ENCODE peak calls at places on chromosomes 13 and 19, in eight cellular contexts. One of them, this sample, is unnamed.

GRCh38 chr13:75365724-75366173 is 116.2 kb downstream of the TBC1D4 start:
- DNase-seq in HCT116: peak
- DNase-seq in H1: no peak
- DNase-seq in SK-N-MC: no peak
- DNase-seq in GM12878: peak
- DNase-seq in endothelial cell of umbilical vein: peak
- DNase-seq in K562: peak
- DNase-seq in HepG2: no peak
- DNase-seq in this sample: peak

GRCh38 chr13:36332986-36333385 is 13.2 kb downstream of the SPART start:
- DNase-seq in HCT116: no peak
- DNase-seq in H1: no peak
- DNase-seq in SK-N-MC: no peak
- DNase-seq in GM12878: no peak
- DNase-seq in endothelial cell of umbilical vein: peak
- DNase-seq in K562: no peak
- DNase-seq in HepG2: no peak
- DNase-seq in this sample: no peak

GRCh38 chr19:10107817-10108367 is 1.7 kb downstream of the PPAN start:
- DNase-seq in HCT116: no peak
- DNase-seq in H1: no peak
- DNase-seq in SK-N-MC: no peak
- DNase-seq in GM12878: no peak
- DNase-seq in endothelial cell of umbilical vein: no peak
- DNase-seq in K562: no peak
- DNase-seq in HepG2: no peak
- DNase-seq in this sample: no peak

GRCh38 chr19:50204811-50205675 is 1.6 kb downstream of the MYH14 start:
- DNase-seq in HCT116: peak
- DNase-seq in H1: peak
- DNase-seq in SK-N-MC: no peak
- DNase-seq in GM12878: no peak
- DNase-seq in endothelial cell of umbilical vein: no peak
- DNase-seq in K562: no peak
- DNase-seq in HepG2: peak
- DNase-seq in this sample: peak

GRCh38 chr13:34465423-34465922 is 476.6 kb upstream of the NBEA start:
- DNase-seq in HCT116: no peak
- DNase-seq in H1: no peak
- DNase-seq in SK-N-MC: no peak
- DNase-seq in GM12878: no peak
- DNase-seq in endothelial cell of umbilical vein: no peak
- DNase-seq in K562: no peak
- DNase-seq in HepG2: no peak
- DNase-seq in this sample: no peak

GRCh38 chr13:100356889-100357288 is 231.7 kb downstream of the GGACT start:
- DNase-seq in HCT116: no peak
- DNase-seq in H1: no peak
- DNase-seq in SK-N-MC: no peak
- DNase-seq in GM12878: no peak
- DNase-seq in endothelial cell of umbilical vein: no peak
- DNase-seq in K562: no peak
- DNase-seq in HepG2: no peak
- DNase-seq in this sample: no peak

GRCh38 chr19:33375156-33375744 is 1.7 kb downstream of the CEBPG start:
- DNase-seq in HCT116: no peak
- DNase-seq in H1: no peak
- DNase-seq in SK-N-MC: no peak
- DNase-seq in GM12878: no peak
- DNase-seq in endothelial cell of umbilical vein: no peak
- DNase-seq in K562: no peak
- DNase-seq in HepG2: no peak
- DNase-seq in this sample: no peak

GRCh38 chr13:112616586-112617381 is 28.8 kb upstream of the TUBGCP3 start:
- DNase-seq in HCT116: peak
- DNase-seq in H1: no peak
- DNase-seq in SK-N-MC: peak
- DNase-seq in GM12878: no peak
- DNase-seq in endothelial cell of umbilical vein: peak
- DNase-seq in K562: peak
- DNase-seq in HepG2: peak
- DNase-seq in this sample: peak

GRCh38 chr13:22562116-22562515 is 618.7 kb upstream of the SGCG start:
- DNase-seq in HCT116: no peak
- DNase-seq in H1: no peak
- DNase-seq in SK-N-MC: no peak
- DNase-seq in GM12878: no peak
- DNase-seq in endothelial cell of umbilical vein: no peak
- DNase-seq in K562: no peak
- DNase-seq in HepG2: no peak
- DNase-seq in this sample: no peak

GRCh38 chr13:39952244-39953233 is 297.1 kb downstream of the COG6 start:
- DNase-seq in HCT116: no peak
- DNase-seq in H1: no peak
- DNase-seq in SK-N-MC: peak
- DNase-seq in GM12878: no peak
- DNase-seq in endothelial cell of umbilical vein: peak
- DNase-seq in K562: no peak
- DNase-seq in HepG2: no peak
- DNase-seq in this sample: peak

GRCh38 chr19:19078801-19079200 is 15.0 kb downstream of the SLC25A42 start:
- DNase-seq in HCT116: no peak
- DNase-seq in H1: no peak
- DNase-seq in SK-N-MC: no peak
- DNase-seq in GM12878: no peak
- DNase-seq in endothelial cell of umbilical vein: no peak
- DNase-seq in K562: no peak
- DNase-seq in HepG2: no peak
- DNase-seq in this sample: no peak

GRCh38 chr19:46480409-46480808 is 9.0 kb upstream of the PNMA8A start:
- DNase-seq in HCT116: no peak
- DNase-seq in H1: no peak
- DNase-seq in SK-N-MC: no peak
- DNase-seq in GM12878: no peak
- DNase-seq in endothelial cell of umbilical vein: peak
- DNase-seq in K562: no peak
- DNase-seq in HepG2: no peak
- DNase-seq in this sample: peak

GRCh38 chr13:97344250-97345175 is 89.5 kb upstream of the RAP2A start:
- DNase-seq in HCT116: peak
- DNase-seq in H1: no peak
- DNase-seq in SK-N-MC: no peak
- DNase-seq in GM12878: no peak
- DNase-seq in endothelial cell of umbilical vein: peak
- DNase-seq in K562: peak
- DNase-seq in HepG2: peak
- DNase-seq in this sample: peak

GRCh38 chr13:20870829-20871228 is 31.7 kb downstream of the XPO4 start:
- DNase-seq in HCT116: no peak
- DNase-seq in H1: no peak
- DNase-seq in SK-N-MC: no peak
- DNase-seq in GM12878: no peak
- DNase-seq in endothelial cell of umbilical vein: no peak
- DNase-seq in K562: no peak
- DNase-seq in HepG2: no peak
- DNase-seq in this sample: no peak

GRCh38 chr13:30718661-30719520 is 16.5 kb upstream of the ALOX5AP start:
- DNase-seq in HCT116: peak
- DNase-seq in H1: no peak
- DNase-seq in SK-N-MC: no peak
- DNase-seq in GM12878: no peak
- DNase-seq in endothelial cell of umbilical vein: no peak
- DNase-seq in K562: no peak
- DNase-seq in HepG2: peak
- DNase-seq in this sample: no peak

GRCh38 chr13:32314968-32315254 is 252 bp downstream of the ZAR1L start:
- DNase-seq in HCT116: peak
- DNase-seq in H1: no peak
- DNase-seq in SK-N-MC: no peak
- DNase-seq in GM12878: no peak
- DNase-seq in endothelial cell of umbilical vein: no peak
- DNase-seq in K562: peak
- DNase-seq in HepG2: peak
- DNase-seq in this sample: peak

GRCh38 chr13:98444381-98444780 is 132.5 kb downstream of the STK24 start:
- DNase-seq in HCT116: no peak
- DNase-seq in H1: no peak
- DNase-seq in SK-N-MC: no peak
- DNase-seq in GM12878: no peak
- DNase-seq in endothelial cell of umbilical vein: no peak
- DNase-seq in K562: no peak
- DNase-seq in HepG2: no peak
- DNase-seq in this sample: no peak

DNA sequence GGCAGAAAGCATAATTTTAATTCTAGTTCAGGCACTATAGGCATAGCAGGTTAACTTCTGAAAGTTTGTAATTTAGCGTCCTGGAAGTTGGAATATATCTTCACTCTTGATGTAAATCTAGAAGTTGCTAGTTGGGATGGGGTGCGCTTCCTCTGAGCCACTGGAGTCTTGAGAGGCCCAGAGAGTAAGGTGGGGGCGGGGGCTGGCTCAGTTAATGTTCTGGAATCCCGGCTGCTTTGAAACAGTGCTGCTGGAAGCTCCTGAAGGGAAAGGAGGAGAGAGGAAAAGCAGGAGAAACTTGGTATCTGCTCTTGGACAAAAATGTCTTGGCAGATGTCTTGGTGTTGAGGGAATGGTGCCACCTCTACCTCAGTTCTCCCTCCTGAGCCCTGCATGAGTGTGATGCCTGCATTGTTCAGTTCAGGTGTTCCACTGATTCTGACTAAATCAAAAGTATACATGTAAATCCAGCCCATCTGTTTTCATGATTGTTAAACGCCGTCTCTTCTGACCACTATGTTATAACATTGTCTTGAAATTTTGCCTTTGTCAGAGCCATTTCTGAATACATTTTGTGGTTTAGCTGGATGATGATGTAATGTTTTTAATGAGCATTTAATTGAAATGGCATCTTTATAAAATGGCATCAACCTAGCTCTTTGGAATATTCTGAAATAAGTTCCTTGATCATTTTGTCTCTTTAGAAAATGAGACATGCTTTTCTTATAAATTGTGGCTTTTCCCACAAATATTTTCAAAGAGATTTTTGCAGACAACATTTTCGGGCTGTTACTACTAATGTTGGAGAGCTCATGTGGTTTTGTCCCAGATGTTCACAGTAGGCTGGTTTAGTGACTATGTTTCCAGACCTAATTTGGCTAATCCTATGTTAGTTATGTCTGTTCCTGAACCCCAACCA is 202.7 kb downstream of the SHISA2 start:
- DNase-seq in HCT116: no peak
- DNase-seq in H1: no peak
- DNase-seq in SK-N-MC: no peak
- DNase-seq in GM12878: no peak
- DNase-seq in endothelial cell of umbilical vein: no peak
- DNase-seq in K562: no peak
- DNase-seq in HepG2: no peak
- DNase-seq in this sample: peak
- TF ChIP-seq EZH2 in HCT116: no peak
- TF ChIP-seq EZH2 in H1: no peak
- TF ChIP-seq EZH2 in SK-N-MC: no peak
- TF ChIP-seq EZH2 in GM12878: no peak
- TF ChIP-seq EZH2 in endothelial cell of umbilical vein: no peak
- TF ChIP-seq EZH2 in K562: no peak
- TF ChIP-seq EZH2 in HepG2: no peak
- TF ChIP-seq EZH2 in this sample: no peak

GRCh38 chr13:28140433-28141125 is 2.2 kb downstream of the PAN3 start:
- DNase-seq in HCT116: no peak
- DNase-seq in H1: no peak
- DNase-seq in SK-N-MC: no peak
- DNase-seq in GM12878: no peak
- DNase-seq in endothelial cell of umbilical vein: peak
- DNase-seq in K562: no peak
- DNase-seq in HepG2: no peak
- DNase-seq in this sample: peak
- H3K4me3 ChIP-seq in HCT116: peak
- H3K4me3 ChIP-seq in H1: peak
- H3K4me3 ChIP-seq in SK-N-MC: peak
- H3K4me3 ChIP-seq in GM12878: peak
- H3K4me3 ChIP-seq in endothelial cell of umbilical vein: no peak
- H3K4me3 ChIP-seq in K562: peak
- H3K4me3 ChIP-seq in HepG2: peak
- H3K4me3 ChIP-seq in this sample: peak

DNA sequence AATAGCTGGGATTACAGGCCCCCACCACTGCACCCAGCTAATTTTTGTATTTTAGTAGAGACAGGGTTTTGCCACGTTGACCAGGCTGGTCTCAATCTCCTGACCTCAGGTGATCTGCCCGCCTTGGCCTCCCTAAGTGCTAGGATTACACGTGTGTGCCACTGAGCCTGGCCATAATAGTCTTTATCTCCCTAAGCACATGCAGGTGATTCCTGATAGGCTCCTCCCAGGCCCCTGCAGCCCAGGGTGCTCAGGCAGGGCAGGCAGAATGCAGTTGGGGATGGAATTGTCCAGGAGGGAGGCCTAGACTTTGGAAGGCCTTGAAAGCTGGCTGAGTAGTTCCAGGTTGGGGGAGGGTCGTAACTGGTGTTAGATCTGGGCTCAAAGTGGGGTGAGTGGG is 8.5 kb downstream of the ZNF526 start:
- DNase-seq in HCT116: no peak
- DNase-seq in H1: no peak
- DNase-seq in SK-N-MC: no peak
- DNase-seq in GM12878: no peak
- DNase-seq in endothelial cell of umbilical vein: no peak
- DNase-seq in K562: peak
- DNase-seq in HepG2: no peak
- DNase-seq in this sample: no peak
- TF ChIP-seq POLR2AphosphoS5 in HCT116: no peak
- TF ChIP-seq POLR2AphosphoS5 in H1: no peak
- TF ChIP-seq POLR2AphosphoS5 in SK-N-MC: no peak
- TF ChIP-seq POLR2AphosphoS5 in GM12878: no peak
- TF ChIP-seq POLR2AphosphoS5 in endothelial cell of umbilical vein: no peak
- TF ChIP-seq POLR2AphosphoS5 in K562: no peak
- TF ChIP-seq POLR2AphosphoS5 in HepG2: no peak
- TF ChIP-seq POLR2AphosphoS5 in this sample: no peak

GRCh38 chr19:17866312-17867012 is 5.3 kb upstream of the SLC5A5 start:
- DNase-seq in HCT116: no peak
- DNase-seq in H1: no peak
- DNase-seq in SK-N-MC: no peak
- DNase-seq in GM12878: no peak
- DNase-seq in endothelial cell of umbilical vein: no peak
- DNase-seq in K562: no peak
- DNase-seq in HepG2: no peak
- DNase-seq in this sample: no peak

GRCh38 chr19:17868669-17869068 is 3.1 kb upstream of the SLC5A5 start:
- DNase-seq in HCT116: no peak
- DNase-seq in H1: no peak
- DNase-seq in SK-N-MC: no peak
- DNase-seq in GM12878: no peak
- DNase-seq in endothelial cell of umbilical vein: no peak
- DNase-seq in K562: no peak
- DNase-seq in HepG2: no peak
- DNase-seq in this sample: no peak

GRCh38 chr19:17871032-17871877 is 490 bp upstream of the SLC5A5 start:
- DNase-seq in HCT116: no peak
- DNase-seq in H1: no peak
- DNase-seq in SK-N-MC: no peak
- DNase-seq in GM12878: no peak
- DNase-seq in endothelial cell of umbilical vein: no peak
- DNase-seq in K562: no peak
- DNase-seq in HepG2: no peak
- DNase-seq in this sample: no peak

GRCh38 chr19:17867087-17867486 is 4.7 kb upstream of the SLC5A5 start:
- DNase-seq in HCT116: no peak
- DNase-seq in H1: no peak
- DNase-seq in SK-N-MC: no peak
- DNase-seq in GM12878: no peak
- DNase-seq in endothelial cell of umbilical vein: no peak
- DNase-seq in K562: no peak
- DNase-seq in HepG2: no peak
- DNase-seq in this sample: peak

GRCh38 chr19:17869114-17869608 is 2.6 kb upstream of the SLC5A5 start:
- DNase-seq in HCT116: no peak
- DNase-seq in H1: no peak
- DNase-seq in SK-N-MC: no peak
- DNase-seq in GM12878: no peak
- DNase-seq in endothelial cell of umbilical vein: no peak
- DNase-seq in K562: no peak
- DNase-seq in HepG2: no peak
- DNase-seq in this sample: peak
- TF ChIP-seq EZH2 in HCT116: no peak
- TF ChIP-seq EZH2 in H1: no peak
- TF ChIP-seq EZH2 in SK-N-MC: no peak
- TF ChIP-seq EZH2 in GM12878: no peak
- TF ChIP-seq EZH2 in endothelial cell of umbilical vein: peak
- TF ChIP-seq EZH2 in K562: no peak
- TF ChIP-seq EZH2 in HepG2: no peak
- TF ChIP-seq EZH2 in this sample: no peak